ENCODE peak calls at places on chromosomes 5 and 9, in eight cellular contexts. E is transverse colon, B is esophagus squamous epithelium, M is AG10803, A is foreskin fibroblast, Z is tibial nerve, F is fibroblast of lung, D is tibial artery. K is an unnamed sample.

GRCh38 chr9:122097679-122098315 is 4.7 kb upstream of the TTLL11 start:
- DNase-seq in E (no peak), B (no peak), M (peak), A (peak), Z (no peak), F (peak), D (peak), K (no peak)

GRCh38 chr9:107176701-107177100 is 106.4 kb upstream of the RAD23B start:
- DNase-seq in E (no peak), B (no peak), M (peak), A (peak), Z (no peak), F (peak), D (peak), K (peak)

GRCh38 chr9:117030254-117030768 is 343.2 kb downstream of the TRIM32 start:
- DNase-seq in E (no peak), B (no peak), M (no peak), A (no peak), Z (no peak), F (no peak), D (no peak), K (no peak)

GRCh38 chr9:76576344-76576743 is 117.4 kb downstream of the GCNT1 start:
- DNase-seq in E (peak), B (no peak), M (peak), A (peak), Z (no peak), F (peak), D (no peak), K (peak)

GRCh38 chr5:148820778-148821395 is 5.5 kb upstream of the ADRB2 start:
- DNase-seq in E (no peak), B (no peak), M (peak), A (peak), Z (no peak), F (peak), D (no peak), K (peak)

GRCh38 chr5:138972230-138972629 is 97.1 kb upstream of the LRRTM2 start:
- DNase-seq in E (no peak), B (no peak), M (peak), A (peak), Z (no peak), F (no peak), D (peak), K (no peak)

GRCh38 chr5:174731214-174732039 is 7.0 kb downstream of the MSX2 start:
- DNase-seq in E (no peak), B (no peak), M (no peak), A (no peak), Z (no peak), F (no peak), D (no peak), K (no peak)

GRCh38 chr9:110319781-110320180 is 17.9 kb downstream of the TXNDC8 start:
- DNase-seq in E (no peak), B (no peak), M (no peak), A (no peak), Z (no peak), F (no peak), D (no peak), K (no peak)

GRCh38 chr5:17355585-17356346 is 138.3 kb downstream of the BASP1 start:
- DNase-seq in E (no peak), B (no peak), M (peak), A (peak), Z (no peak), F (peak), D (no peak), K (peak)

GRCh38 chr5:89241186-89241585 is 358.2 kb upstream of the MEF2C start:
- DNase-seq in E (no peak), B (no peak), M (peak), A (peak), Z (no peak), F (peak), D (no peak), K (peak)

GRCh38 chr5:54360089-54360488 is 49.7 kb upstream of the ARL15 start:
- DNase-seq in E (no peak), B (no peak), M (peak), A (peak), Z (no peak), F (peak), D (no peak), K (peak)

DNA sequence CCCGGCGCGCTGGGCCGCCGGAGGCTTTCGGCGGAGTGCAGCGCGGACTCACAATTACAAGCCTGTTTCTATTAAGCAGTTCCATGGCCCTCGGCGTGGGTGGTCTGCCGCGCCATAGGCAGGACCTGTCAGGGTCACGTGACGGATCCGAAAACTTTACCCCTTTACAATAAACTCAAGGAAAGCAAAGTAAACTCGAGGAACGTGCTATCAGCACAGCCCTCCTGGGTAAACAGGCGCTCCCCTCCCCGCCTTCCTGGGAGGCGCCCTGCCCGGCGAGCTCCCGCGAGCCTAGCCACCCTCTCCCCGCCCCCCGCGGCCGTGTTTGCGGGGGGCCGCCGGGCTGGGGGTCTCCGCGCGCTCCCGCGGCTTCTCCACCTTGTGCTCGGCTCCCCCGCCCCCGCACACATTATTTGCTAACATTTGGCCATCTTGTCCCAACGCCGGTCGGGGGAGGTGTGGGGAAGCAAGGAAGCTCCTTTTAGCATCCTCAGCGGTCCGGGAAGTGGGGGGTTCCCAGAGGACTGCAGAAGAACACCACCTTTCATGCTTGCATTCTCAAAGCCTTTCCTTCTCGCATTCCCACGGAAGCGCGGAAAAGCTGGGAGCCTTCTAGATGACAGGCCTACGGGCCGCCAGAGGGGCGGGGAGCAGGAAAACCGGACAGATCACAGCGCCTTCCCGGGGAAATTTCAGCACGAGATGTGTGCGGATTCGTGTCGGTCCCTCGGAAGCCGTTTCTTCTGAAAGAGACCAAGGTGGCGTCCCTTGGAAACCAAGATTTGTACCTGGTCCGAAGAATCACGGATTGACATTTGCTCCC is at the start of gene PTCH1:
- DNase-seq in E (peak), B (no peak), M (peak), A (peak), Z (peak), F (peak), D (peak), K (peak)
- H3K4me3 ChIP-seq in E (peak), B (peak), M (peak), A (peak), Z (peak), F (peak), D (peak), K (peak)

GRCh38 chr9:15157371-15157770 is 149.6 kb downstream of the TTC39B start:
- DNase-seq in E (no peak), B (no peak), M (peak), A (peak), Z (no peak), F (no peak), D (peak), K (peak)
- TF ChIP-seq CTCF in E (no peak), B (no peak), M (no peak), A (no peak), Z (no peak), F (no peak), D (no peak), K (no peak)

DNA sequence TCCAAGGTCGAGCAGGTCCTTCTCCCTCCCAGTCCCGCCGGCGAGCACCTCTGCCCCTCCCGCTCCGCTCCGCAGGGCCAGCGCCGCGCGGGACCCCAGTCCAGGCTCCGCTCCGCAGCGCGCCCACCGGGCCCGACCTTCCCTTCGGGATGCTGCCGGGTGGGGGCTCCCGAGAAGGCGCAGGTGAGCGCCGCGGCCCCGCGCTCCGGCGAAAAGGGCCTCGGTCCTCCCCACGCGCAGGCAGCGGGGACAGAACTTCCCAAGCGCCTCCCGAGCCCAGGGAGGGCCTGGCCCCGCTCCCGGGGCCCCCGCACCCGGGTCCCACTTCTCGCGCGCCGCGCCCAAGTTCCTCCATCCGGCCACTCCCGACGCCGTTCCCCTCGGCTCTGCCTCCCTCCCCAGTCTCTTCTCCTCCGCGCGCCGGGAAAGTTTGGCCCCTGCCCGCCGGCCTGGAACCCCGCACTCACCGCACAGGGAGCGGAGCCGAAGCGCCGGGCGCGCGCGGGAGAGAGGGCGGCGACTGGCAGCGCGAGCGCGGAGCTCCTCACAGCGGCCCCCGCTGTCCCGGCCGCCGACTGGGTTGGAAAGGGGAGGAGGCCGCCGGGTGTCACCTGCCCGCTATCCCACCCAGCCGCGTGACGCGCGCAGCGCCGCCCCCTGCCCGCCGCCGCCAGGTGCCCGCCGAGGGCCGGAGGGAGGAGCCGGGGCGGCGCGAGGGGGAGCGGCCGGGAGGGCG is at the start of gene ELOVL7:
- DNase-seq in E (peak), B (no peak), M (no peak), A (peak), Z (no peak), F (peak), D (no peak), K (peak)
- H3K4me3 ChIP-seq in E (peak), B (peak), M (peak), A (peak), Z (peak), F (peak), D (peak), K (peak)

GRCh38 chr5:53335115-53335514 is 145.3 kb upstream of the FST start:
- DNase-seq in E (no peak), B (no peak), M (peak), A (peak), Z (no peak), F (no peak), D (no peak), K (peak)
- TF ChIP-seq CTCF in E (no peak), B (no peak), M (peak), A (peak), Z (no peak), F (peak), D (no peak), K (peak)

GRCh38 chr9:133715866-133716563 is 22.1 kb downstream of the SARDH start:
- DNase-seq in E (no peak), B (no peak), M (no peak), A (no peak), Z (no peak), F (peak), D (peak), K (peak)
- H3K4me3 ChIP-seq in E (no peak), B (no peak), M (no peak), A (no peak), Z (no peak), F (no peak), D (no peak), K (peak)

K was measured in cardiac fibroblast.